ENCODE peak calls at places on chromosomes 3 and 15, in six cellular contexts. Z is mesendoderm, N is H1, C is H9, Y is neuronal stem cell, B is mesenchymal stem cell. H is an unnamed sample.

GRCh38 chr3:194928831-194929594 is 243.3 kb downstream of the FAM43A start:
- DNase-seq in B (no peak), C (peak), N (peak), Y (peak), Z (peak), H (no peak)

GRCh38 chr15:91032919-91033803 is 10.8 kb upstream of the VPS33B start:
- DNase-seq in C (peak), Y (peak), N (peak), B (peak), Z (peak), H (no peak)

GRCh38 chr15:64070965-64071851 is 22.4 kb downstream of the CIAO2A start:
- DNase-seq in N (no peak), B (peak), Y (no peak), C (no peak), Z (no peak), H (peak)

GRCh38 chr3:107753494-107753893 is 230.7 kb downstream of the BBX start:
- DNase-seq in Y (peak), N (no peak), Z (peak), C (peak), B (peak), H (peak)

GRCh38 chr15:70879386-70879785 is 12.8 kb downstream of the THAP10 start:
- DNase-seq in B (peak), C (no peak), Y (no peak), Z (no peak), N (no peak), H (peak)

GRCh38 chr3:167380004-167380689 is at the start of gene ZBBX:
- DNase-seq in B (peak), C (peak), Y (peak), Z (peak), N (peak), H (peak)

GRCh38 chr15:81301815-81302399 is 22.0 kb downstream of the STARD5 start:
- DNase-seq in Z (no peak), B (no peak), Y (no peak), C (no peak), N (no peak), H (no peak)

GRCh38 chr15:71800835-71801745 is 9.3 kb upstream of the NR2E3 start:
- DNase-seq in C (no peak), Z (peak), B (peak), Y (peak), N (peak), H (peak)

GRCh38 chr3:33063651-33064051 is 33.3 kb downstream of the GLB1 start:
- DNase-seq in Y (no peak), N (no peak), C (no peak), Z (no peak), B (no peak), H (peak)

GRCh38 chr15:73628976-73629854 is 4.0 kb downstream of the NPTN start:
- DNase-seq in N (no peak), Z (no peak), Y (no peak), C (no peak), B (peak), H (no peak)

GRCh38 chr3:64740232-64740631 is 52.4 kb upstream of the ADAMTS9 start:
- DNase-seq in B (peak), N (no peak), C (no peak), Y (no peak), Z (no peak), H (peak)

GRCh38 chr15:38620108-38620507 is 55.5 kb upstream of the RASGRP1 start:
- DNase-seq in Y (no peak), Z (no peak), N (no peak), B (no peak), C (no peak), H (no peak)

GRCh38 chr3:2097641-2098191 is 950 bp upstream of the CNTN4 start:
- DNase-seq in Y (no peak), Z (no peak), C (peak), N (no peak), B (peak), H (no peak)

GRCh38 chr3:133661454-133662255 is at the start of gene TOPBP1:
- DNase-seq in Z (peak), N (peak), B (peak), C (peak), Y (peak), H (peak)

GRCh38 chr3:133659806-133660205 is 1.9 kb downstream of the TOPBP1 start:
- DNase-seq in C (no peak), Z (no peak), B (no peak), Y (no peak), N (no peak), H (no peak)

GRCh38 chr3:133663569-133664313 is 2.0 kb upstream of the TOPBP1 start:
- DNase-seq in Y (peak), N (peak), B (peak), C (peak), Z (peak), H (peak)

GRCh38 chr3:133667118-133667517 is 5.4 kb upstream of the TOPBP1 start:
- DNase-seq in C (no peak), B (no peak), Z (no peak), Y (no peak), N (no peak), H (no peak)

DNA sequence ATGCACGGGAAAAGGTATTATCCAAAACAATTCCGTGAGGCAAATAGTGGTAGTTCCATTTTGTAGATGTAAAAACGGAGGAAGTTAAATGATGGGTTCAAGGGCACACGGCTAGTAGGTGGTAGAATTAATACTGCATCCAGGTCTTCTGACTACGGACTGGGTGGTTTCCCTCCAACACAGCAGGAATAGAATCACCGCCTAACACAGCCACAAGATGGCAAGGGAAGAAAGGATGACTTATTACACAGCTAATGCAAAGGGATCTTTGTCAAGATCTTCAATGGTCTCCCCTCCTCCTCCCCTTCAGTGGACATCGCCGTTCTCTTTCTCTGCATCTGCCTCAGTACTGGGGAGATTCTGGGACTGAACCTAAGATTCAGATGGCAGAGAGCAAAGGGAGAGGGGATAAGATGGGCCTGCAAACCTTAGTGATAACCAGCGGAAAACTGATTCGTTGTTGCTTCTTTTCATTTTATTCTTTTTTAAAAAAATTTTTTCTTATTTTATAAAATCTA is 574 bp upstream of the TOPBP1 start:
- DNase-seq in N (no peak), Z (peak), Y (no peak), B (peak), C (peak), H (peak)
- H2BK15ac ChIP-seq in N (no peak), Z (no peak), Y (no peak), B (no peak), C (no peak), H (no peak)

DNA sequence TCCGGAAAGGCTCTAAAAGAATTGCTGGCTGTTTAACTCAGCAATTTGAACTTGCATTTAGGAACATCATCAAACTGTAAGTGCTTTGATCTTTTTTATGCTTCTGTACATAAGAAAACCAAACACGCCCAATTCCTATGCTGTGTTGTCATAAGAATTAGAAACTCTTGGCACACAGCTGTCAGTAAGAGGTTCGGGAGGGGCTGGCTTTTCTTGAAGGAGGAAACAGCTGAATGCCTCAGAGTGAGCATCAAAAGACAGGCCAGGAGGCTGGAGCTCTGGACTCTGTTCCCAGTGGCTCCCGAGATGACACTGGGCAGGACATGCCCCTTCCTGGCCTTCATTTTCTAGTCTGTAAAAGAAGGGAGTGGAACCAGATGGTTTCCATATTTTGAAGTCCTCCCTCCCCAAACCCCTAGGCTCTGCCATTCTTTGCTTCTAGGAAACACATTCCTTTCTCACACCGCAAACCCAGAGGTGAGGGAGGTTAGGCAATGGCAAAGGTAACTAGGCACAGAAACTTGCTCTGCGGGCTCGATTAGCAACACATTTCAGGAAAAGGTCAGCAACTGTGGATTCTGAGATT is 73.8 kb upstream of the DLG1 start:
- DNase-seq in Z (peak), Y (no peak), B (peak), N (no peak), C (no peak), H (peak)
- H3K9ac ChIP-seq in Z (no peak), Y (no peak), B (no peak), N (no peak), C (no peak), H (no peak)

DNA sequence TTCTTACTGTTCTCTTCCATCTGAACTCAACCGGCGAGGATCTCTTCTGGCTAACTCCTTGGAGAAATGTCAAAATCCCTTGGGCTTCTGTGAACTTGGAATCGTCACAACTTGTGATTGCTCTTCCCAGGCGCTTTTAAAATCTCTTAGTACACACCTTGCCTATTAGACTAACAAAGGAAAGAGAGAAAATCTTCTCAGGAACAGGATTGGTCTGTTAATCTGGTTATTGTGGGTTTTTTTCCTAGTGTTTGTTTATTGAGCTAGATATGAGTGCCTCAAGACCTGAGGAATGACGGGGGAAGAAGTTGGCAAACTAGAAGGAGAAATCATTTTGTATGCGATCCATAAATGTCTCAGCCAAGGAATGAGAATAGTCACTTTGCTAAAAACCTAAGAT is at the start of gene ATP13A5:
- DNase-seq in B (no peak), Z (no peak), C (no peak), Y (no peak), N (no peak), H (no peak)
- H2BK15ac ChIP-seq in B (no peak), Z (no peak), C (no peak), Y (no peak), N (no peak), H (no peak)

GRCh38 chr15:101723161-101723873 is 956 bp downstream of the TARS3 start:
- DNase-seq in C (no peak), Y (no peak), Z (no peak), B (peak), N (no peak), H (peak)
- H3K9ac ChIP-seq in C (peak), Y (no peak), Z (peak), B (peak), N (no peak), H (peak)

GRCh38 chr3:40306336-40306735 is 3.2 kb upstream of the EIF1B start:
- DNase-seq in N (no peak), Z (no peak), B (no peak), C (no peak), Y (no peak), H (peak)
- H2BK15ac ChIP-seq in N (no peak), Z (no peak), B (no peak), C (no peak), Y (no peak), H (no peak)